ENCODE peak calls at places on chromosomes 13 and 19, in four cellular contexts. N is IMR-90, W is tibial nerve, Q is testis. X is an unnamed sample.

GRCh38 chr13:77383097-77383496 is 56.2 kb upstream of the MYCBP2 start:
- DNase-seq in N (no peak), W (no peak), Q (no peak), X (no peak)

GRCh38 chr19:2228157-2229030 is 7.7 kb downstream of the PLEKHJ1 start:
- DNase-seq in N (no peak), W (no peak), Q (no peak), X (no peak)

GRCh38 chr19:38409631-38410133 is 6.8 kb downstream of the FAM98C start:
- DNase-seq in N (peak; percentile 54), W (no peak), Q (no peak), X (no peak)

GRCh38 chr19:45553464-45553863 is 31.1 kb downstream of the OPA3 start:
- DNase-seq in N (no peak), W (no peak), Q (no peak), X (no peak)

GRCh38 chr19:58492265-58492664 is 16.1 kb downstream of the ZNF446 start:
- DNase-seq in N (no peak), W (no peak), Q (no peak), X (no peak)

GRCh38 chr13:107824636-107825035 is 390.7 kb downstream of the LIG4 start:
- DNase-seq in N (no peak), W (no peak), Q (no peak), X (no peak)

GRCh38 chr19:2097330-2098327 is 914 bp downstream of the IZUMO4 start:
- DNase-seq in N (no peak), W (no peak), Q (no peak), X (no peak)

GRCh38 chr13:60431108-60431700 is 34.2 kb downstream of the TDRD3 start:
- DNase-seq in N (peak; percentile 72), W (no peak), Q (no peak), X (peak; percentile 76)

GRCh38 chr19:20385056-20385455 is 180.5 kb downstream of the ZNF737 start:
- DNase-seq in N (no peak), W (no peak), Q (no peak), X (no peak)

GRCh38 chr13:109751477-109751876 is 34.9 kb downstream of the IRS2 start:
- DNase-seq in N (no peak), W (no peak), Q (no peak), X (no peak)

GRCh38 chr19:6056282-6056741 is 54.0 kb downstream of the RFX2 start:
- DNase-seq in N (no peak), W (no peak), Q (no peak), X (no peak)

GRCh38 chr13:45447050-45447661 is 17.6 kb upstream of the COG3 start:
- DNase-seq in N (no peak), W (no peak), Q (no peak), X (no peak)

GRCh38 chr13:59665736-59666135 is 498.0 kb downstream of the DIAPH3 start:
- DNase-seq in N (peak; percentile 10), W (no peak), Q (no peak), X (no peak)

GRCh38 chr19:14003279-14004051 is 2.7 kb downstream of the RFX1 start:
- DNase-seq in N (no peak), W (no peak), Q (no peak), X (no peak)

GRCh38 chr13:42110410-42111155 is 62.1 kb downstream of the DGKH start:
- DNase-seq in N (peak; percentile 82), W (no peak), Q (peak; percentile 24), X (peak; percentile 81)

GRCh38 chr19:38298841-38299680 is 5.0 kb upstream of the C19orf33 start:
- DNase-seq in N (peak; percentile 64), W (no peak), Q (no peak), X (no peak)

GRCh38 chr19:2578391-2578826 is 102.5 kb downstream of the GADD45B start:
- DNase-seq in N (peak; percentile 49), W (no peak), Q (no peak), X (no peak)

DNA sequence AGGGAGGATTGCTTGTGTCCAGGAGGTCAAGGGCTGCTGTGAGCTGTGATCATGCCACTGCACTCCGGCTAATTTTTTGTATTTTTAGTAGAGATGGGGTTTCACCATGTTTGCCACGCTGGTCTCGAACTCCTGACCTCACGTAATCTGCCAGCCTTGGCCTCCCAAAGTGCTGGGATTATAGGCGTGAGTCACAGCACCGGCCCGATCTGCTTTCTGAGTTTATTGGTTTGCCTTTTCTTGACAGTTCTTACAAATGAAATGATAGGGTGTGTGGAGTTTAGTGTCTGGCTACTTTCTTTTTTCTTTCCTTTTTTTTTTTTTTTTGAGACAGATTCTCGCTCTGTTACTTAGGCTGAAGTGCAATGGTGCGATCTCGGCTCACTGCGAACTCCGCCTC is 848 bp downstream of the C19orf44 start:
- DNase-seq in N (no peak), W (no peak), Q (no peak), X (no peak)
- TF ChIP-seq CTCF in N (no peak), W (no peak), Q (no peak), X (no peak)

DNA sequence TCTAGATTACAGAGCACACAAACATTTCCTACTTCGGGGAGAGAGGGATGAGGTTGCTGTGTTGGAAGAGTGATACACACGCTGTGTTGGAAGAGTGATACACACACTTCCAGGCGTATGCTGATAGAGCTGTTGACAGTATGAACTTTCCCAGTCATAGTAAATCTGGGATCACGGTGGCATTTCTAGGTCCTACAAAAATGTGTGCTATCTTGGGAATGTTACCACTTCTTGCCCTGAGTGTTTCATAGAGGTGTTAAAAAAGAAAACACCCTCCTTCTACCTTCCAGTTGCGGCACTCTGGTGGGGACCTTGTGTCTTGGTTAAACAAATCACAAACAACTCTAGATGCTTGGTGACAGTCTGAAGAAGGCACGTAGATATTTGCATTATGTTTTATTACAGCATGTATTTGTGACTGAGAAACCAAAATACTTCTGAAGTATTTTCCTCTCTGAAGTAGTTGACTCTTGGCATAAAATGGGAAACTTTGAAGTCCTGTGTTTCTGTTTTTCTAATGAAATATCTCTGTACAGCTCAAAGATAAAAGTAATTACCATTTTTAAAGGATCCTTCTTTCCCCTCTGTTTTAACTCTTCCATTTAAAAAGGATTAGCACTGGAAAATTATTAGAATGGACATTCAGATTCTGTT is 52.5 kb downstream of the ARHGAP35 start:
- DNase-seq in N (no peak), W (no peak), Q (no peak), X (no peak)
- H3K4me3 ChIP-seq in N (no peak overlapping the region), W (no peak overlapping the region), Q (no peak overlapping the region), X (peak overlapping the region; percentile 0)

DNA sequence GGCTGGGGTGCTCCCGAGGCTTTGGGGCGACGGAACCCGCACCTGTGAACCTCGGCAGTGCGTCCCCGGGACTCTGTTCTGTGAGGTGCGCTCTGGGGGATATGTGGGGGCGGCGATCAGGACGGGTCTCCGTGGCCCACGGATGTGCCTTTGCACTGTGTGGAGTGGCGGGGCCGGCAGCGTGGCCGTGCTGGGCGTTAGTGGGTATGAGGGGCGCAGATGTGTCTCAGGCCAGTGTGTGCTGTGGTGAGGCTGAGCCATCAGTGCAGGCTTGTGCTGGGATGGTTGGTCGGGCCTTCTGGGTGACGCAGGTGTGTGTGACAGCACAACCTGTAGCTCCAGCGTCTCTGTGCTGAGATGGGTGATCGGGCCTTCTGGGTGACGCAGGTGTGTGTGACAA is 16.9 kb downstream of the ZNF331 start:
- DNase-seq in N (no peak), W (no peak), Q (no peak), X (no peak)
- TF ChIP-seq POLR2A in N (peak; percentile 85), W (no peak), Q (no peak), X (no peak)

GRCh38 chr19:29966594-29967249 is 24.7 kb downstream of the URI1 start:
- DNase-seq in N (peak; percentile 34), W (no peak), Q (no peak), X (peak; percentile 25)
- TF ChIP-seq CTCF in N (peak; percentile 23), W (no peak), Q (no peak), X (no peak)

GRCh38 chr19:54271106-54271505 is 9.8 kb downstream of the LILRB2 start:
- DNase-seq in N (no peak), W (no peak), Q (no peak), X (no peak)
- H3K4me3 ChIP-seq in N (no peak overlapping the region), W (no peak overlapping the region), Q (no peak overlapping the region), X (no peak overlapping the region)

GRCh38 chr19:10096615-10096963 is 5.9 kb downstream of the ANGPTL6 start:
- DNase-seq in N (no peak), W (no peak), Q (peak; percentile 59), X (no peak)

GRCh38 chr19:10095622-10095947 is 6.9 kb downstream of the ANGPTL6 start:
- DNase-seq in N (no peak), W (no peak), Q (no peak), X (no peak)

GRCh38 chr19:10093295-10094186 is 7.4 kb downstream of the SHFL start:
- DNase-seq in N (no peak), W (no peak), Q (no peak), X (peak; percentile 61)

GRCh38 chr19:10092648-10093294 is 6.7 kb downstream of the SHFL start:
- DNase-seq in N (no peak), W (no peak), Q (no peak), X (peak; percentile 13)

GRCh38 chr19:10095948-10096614 is 6.4 kb downstream of the ANGPTL6 start:
- DNase-seq in N (peak; percentile 89), W (peak; percentile 58), Q (peak; percentile 90), X (peak; percentile 98)
- TF ChIP-seq POLR2A in N (no peak), W (no peak), Q (no peak), X (peak; percentile 100)